ENCODE peak calls at places on chromosomes 2 and 18, in nine cellular contexts. X is H7; K is EH; T is mesenchymal stem cell; Q is activated CD8-positive, alpha-beta T cell treated with anti-CD3 and anti-CD28 coated beads for 36 hours; J is non-pigmented ciliary epithelial cell; L is skeletal muscle cell; U is activated naive CD8-positive, alpha-beta T cell treated with anti-CD3 and anti-CD28 coated beads, Interleukin-2, amount 10 ng/mL, durations not matched to agents 7 days and 5 days; G is activated CD4-positive, alpha-beta T cell treated with anti-CD3 and anti-CD28 coated beads, Interleukin-2, amount 10 ng/mL, durations not matched to agents 7 days and 5 days. I is an unnamed sample.

GRCh38 chr2:237934186-237934585 is 32.6 kb upstream of the UBE2F start:
- DNase-seq in G (no peak), T (no peak), U (no peak), K (no peak), Q (no peak), J (no peak), L (no peak), X (no peak), I (no peak)

GRCh38 chr2:170073288-170073687 is 104.7 kb upstream of the MYO3B start:
- DNase-seq in J (peak), G (no peak), L (peak), K (peak), T (no peak), X (no peak), Q (no peak), U (no peak), I (no peak)

GRCh38 chr2:134202361-134202760 is 51.5 kb upstream of the MGAT5 start:
- DNase-seq in T (no peak), U (no peak), K (peak), L (no peak), Q (no peak), J (no peak), X (no peak), G (no peak), I (no peak)

GRCh38 chr18:13268035-13268700 is 49.6 kb downstream of the LDLRAD4 start:
- DNase-seq in L (peak), K (peak), T (peak), Q (no peak), J (no peak), G (no peak), X (peak), U (peak), I (no peak)

GRCh38 chr18:63162271-63163014 is 157.1 kb downstream of the BCL2 start:
- DNase-seq in L (no peak), G (no peak), U (no peak), Q (peak), K (peak), X (no peak), J (peak), T (peak), I (no peak)

GRCh38 chr2:85528355-85528754 is 10.6 kb upstream of the MAT2A start:
- DNase-seq in L (no peak), Q (no peak), U (no peak), K (no peak), J (no peak), T (no peak), G (no peak), X (no peak), I (no peak)

GRCh38 chr2:104572856-104573255 is 281.1 kb upstream of the POU3F3 start:
- DNase-seq in U (no peak), Q (no peak), J (no peak), X (no peak), K (no peak), L (no peak), G (no peak), T (no peak), I (no peak)

GRCh38 chr2:194203898-194204297 is 1453.1 kb upstream of the SLC39A10 start:
- DNase-seq in G (no peak), U (no peak), L (peak), X (no peak), T (no peak), Q (no peak), K (no peak), J (peak), I (no peak)

GRCh38 chr2:205776139-205776538 is 93.8 kb downstream of the NRP2 start:
- DNase-seq in G (peak), T (no peak), K (peak), Q (peak), X (peak), L (no peak), U (peak), J (no peak), I (no peak)

GRCh38 chr2:164969909-164970690 is 14.8 kb upstream of the SLC38A11 start:
- DNase-seq in T (no peak), U (no peak), Q (no peak), G (no peak), X (no peak), J (no peak), L (no peak), K (peak), I (no peak)

GRCh38 chr18:3679254-3679653 is 229.3 kb downstream of the TGIF1 start:
- DNase-seq in L (no peak), K (no peak), U (no peak), X (no peak), Q (no peak), J (no peak), G (no peak), T (no peak), I (no peak)

GRCh38 chr2:237581751-237582746 is 8.5 kb downstream of the RAB17 start:
- DNase-seq in T (peak), L (no peak), X (peak), K (peak), Q (peak), G (peak), U (peak), J (no peak), I (no peak)

I was measured in left colon.